ENCODE peak calls at places on chromosome 3, in six cellular contexts. J, X, A, D, U and R are unnamed samples.

GRCh38 chr3:176359211-176359610 is 838.1 kb downstream of the TBL1XR1 start:
- DNase-seq in X (no peak), D (no peak), A (no peak), U (no peak), J (no peak), R (no peak)

GRCh38 chr3:126523745-126524428 is at the start of gene CHST13:
- DNase-seq in A (no peak), X (peak; percentile 43), J (peak; percentile 12), U (no peak), D (peak; percentile 45), R (no peak)

GRCh38 chr3:50971487-50971924 is 296.8 kb downstream of the DOCK3 start:
- DNase-seq in X (no peak), A (peak; percentile 24), D (no peak), J (peak; percentile 60), U (no peak), R (no peak)

GRCh38 chr3:7290062-7290825 is 429.3 kb downstream of the GRM7 start:
- DNase-seq in U (no peak), X (no peak), D (no peak), J (peak; percentile 19), A (no peak), R (no peak)

GRCh38 chr3:117788086-117788485 is 1078.5 kb downstream of the TUSC7 start:
- DNase-seq in J (peak; percentile 90), X (no peak), U (no peak), A (no peak), D (no peak), R (no peak)

GRCh38 chr3:140541975-140542653 is 135.8 kb upstream of the TRIM42 start:
- DNase-seq in J (no peak), A (no peak), U (no peak), X (no peak), D (no peak), R (no peak)

GRCh38 chr3:12990781-12991480 is 82.3 kb downstream of the IQSEC1 start:
- DNase-seq in U (no peak), A (no peak), J (peak; percentile 48), X (no peak), D (no peak), R (no peak)

GRCh38 chr3:160756907-160757623 is 1.0 kb downstream of the PPM1L start:
- DNase-seq in J (no peak), D (peak; percentile 44), A (no peak), X (peak; percentile 41), U (no peak), R (no peak)

GRCh38 chr3:181383760-181384159 is 328.0 kb upstream of the SOX2 start:
- DNase-seq in D (no peak), U (no peak), X (no peak), A (no peak), J (no peak), R (no peak)

GRCh38 chr3:16887130-16887529 is 2.4 kb downstream of the PLCL2 start:
- DNase-seq in D (no peak), X (no peak), J (no peak), U (no peak), A (no peak), R (no peak)
- H3K27ac ChIP-seq in D (no peak overlapping the region), X (peak overlapping the region; percentile 92), J (no peak overlapping the region), U (no peak overlapping the region), A (no peak overlapping the region), R (no peak overlapping the region)

GRCh38 chr3:63069780-63070540 is 194.7 kb upstream of the CADPS start:
- DNase-seq in U (no peak), J (no peak), A (no peak), D (no peak), X (no peak), R (no peak)
- H3K27ac ChIP-seq in U (no peak overlapping the region), J (no peak overlapping the region), A (no peak overlapping the region), D (no peak overlapping the region), X (no peak overlapping the region), R (no peak overlapping the region)

GRCh38 chr3:168121175-168121853 is 25.6 kb upstream of the GOLIM4 start:
- DNase-seq in D (no peak), A (no peak), J (peak; percentile 47), X (peak; percentile 26), U (no peak), R (no peak)
- H3K27ac ChIP-seq in D (no peak overlapping the region), A (no peak overlapping the region), J (no peak overlapping the region), X (no peak overlapping the region), U (no peak overlapping the region), R (peak overlapping the region; percentile 39)

GRCh38 chr3:46977811-46978195 is 1.3 kb upstream of the CCDC12 start:
- DNase-seq in U (no peak), D (no peak), A (no peak), X (no peak), J (no peak), R (no peak)
- H3K27ac ChIP-seq in U (no peak overlapping the region), D (no peak overlapping the region), A (peak overlapping the region; percentile 86), X (no peak overlapping the region), J (peak overlapping the region; percentile 65), R (no peak overlapping the region)

DNA sequence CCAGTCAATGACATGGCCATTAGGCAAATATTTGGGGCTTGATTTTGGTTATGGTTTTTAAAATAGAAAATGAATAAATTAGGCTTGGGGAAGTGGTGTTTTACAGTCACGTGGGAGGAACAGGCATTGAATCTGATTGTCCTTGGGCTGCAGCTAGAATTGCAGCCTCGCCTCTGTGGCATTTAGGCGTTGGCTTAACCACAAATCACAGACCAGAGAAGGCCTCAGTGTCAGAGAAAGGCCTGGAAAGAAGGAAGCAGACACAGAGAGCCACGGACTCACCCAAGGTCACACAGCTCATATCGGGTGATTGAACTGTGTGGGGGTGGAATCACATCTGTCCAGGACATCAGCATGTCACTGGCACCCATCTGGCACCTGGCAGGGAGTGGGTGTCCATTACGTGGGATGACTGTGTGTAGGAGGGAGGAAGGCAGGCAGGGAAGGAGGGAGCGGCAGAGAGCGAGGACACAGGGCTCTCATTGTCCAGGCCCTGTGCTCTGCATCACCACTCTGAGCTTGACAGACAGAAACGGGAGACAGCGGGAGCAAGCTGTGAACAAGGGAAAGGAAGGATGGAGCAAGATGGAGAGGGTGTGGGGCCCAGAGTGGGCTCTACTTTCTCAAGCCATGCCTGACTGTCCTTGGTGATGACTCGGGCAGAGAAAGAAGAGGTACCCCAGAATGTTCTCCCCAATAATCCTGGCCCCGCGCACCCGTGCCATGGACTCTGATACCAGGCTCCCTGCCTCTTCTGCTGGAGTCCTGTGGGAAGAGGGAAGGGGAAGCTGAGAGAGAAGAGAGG is 186.4 kb downstream of the FAM43A start:
- DNase-seq in J (peak; percentile 61), U (no peak), X (no peak), D (no peak), A (no peak), R (no peak)
- H3K27ac ChIP-seq in J (peak overlapping the region; percentile 58), U (peak overlapping the region; percentile 63), X (peak overlapping the region; percentile 61), D (no peak overlapping the region), A (peak overlapping the region; percentile 36), R (no peak overlapping the region)

DNA sequence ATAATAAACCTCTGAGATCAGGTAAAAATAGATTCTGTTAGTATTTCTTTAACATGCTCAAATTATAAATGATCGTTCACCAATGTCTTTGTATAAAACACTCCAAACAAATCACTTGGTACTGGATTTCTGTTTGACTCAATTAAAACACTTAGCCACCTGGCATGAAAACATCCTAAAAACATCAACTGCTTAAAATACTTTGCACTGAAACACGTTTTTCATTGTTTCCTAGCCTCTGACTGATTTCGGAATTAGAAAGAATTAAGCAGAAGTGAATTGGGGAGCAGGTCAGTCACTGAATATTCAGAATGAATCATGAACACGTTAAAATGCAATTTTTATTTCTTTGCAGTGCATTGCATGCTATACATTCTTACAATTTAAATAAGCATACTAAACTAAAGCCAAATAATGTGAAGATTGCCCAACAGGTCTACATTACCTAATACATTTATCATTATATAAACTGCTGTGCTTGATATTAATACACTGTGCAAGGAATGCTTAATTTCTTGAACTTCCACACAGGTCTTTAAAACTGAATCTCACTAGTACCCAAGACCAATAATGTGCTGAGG is 1.6 kb downstream of the THRB start:
- DNase-seq in A (no peak), X (no peak), D (no peak), U (no peak), J (no peak), R (no peak)
- H3K27ac ChIP-seq in A (no peak overlapping the region), X (no peak overlapping the region), D (no peak overlapping the region), U (peak overlapping the region; percentile 87), J (no peak overlapping the region), R (no peak overlapping the region)

GRCh38 chr3:14438929-14439328 is 36.5 kb downstream of the SLC6A6 start:
- DNase-seq in D (no peak), X (no peak), U (no peak), A (no peak), J (no peak), R (no peak)
- H3K27ac ChIP-seq in D (no peak overlapping the region), X (no peak overlapping the region), U (peak overlapping the region; percentile 41), A (peak overlapping the region; percentile 72), J (no peak overlapping the region), R (peak overlapping the region; percentile 88)

DNA sequence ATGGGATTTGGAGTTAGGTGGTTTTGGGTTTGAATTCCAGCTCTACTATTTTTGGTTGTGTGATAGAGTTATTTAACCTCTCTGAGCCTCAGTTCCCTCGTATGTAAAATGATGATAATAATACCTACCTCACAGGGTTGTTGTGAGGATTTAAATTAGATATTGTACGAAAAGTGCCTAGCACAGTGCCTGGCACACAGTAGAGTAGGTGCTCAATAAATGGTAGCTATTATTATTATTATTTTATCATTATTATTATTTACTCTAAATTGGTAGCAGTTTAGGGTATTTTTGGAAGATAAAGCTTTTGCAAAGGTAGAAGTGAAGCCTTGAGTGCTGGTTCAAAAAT is 1.3 kb upstream of the AP2M1 start:
- DNase-seq in U (no peak), X (no peak), A (no peak), J (no peak), D (no peak), R (no peak)
- H3K27ac ChIP-seq in U (no peak overlapping the region), X (peak overlapping the region; percentile 24), A (no peak overlapping the region), J (no peak overlapping the region), D (no peak overlapping the region), R (no peak overlapping the region)

GRCh38 chr3:46566040-46566631 is at the start of gene LRRC2:
- DNase-seq in J (peak; percentile 65), D (peak; percentile 45), U (peak; percentile 74), X (peak; percentile 66), A (no peak), R (no peak)
- H3K27ac ChIP-seq in J (no peak within 1 kb of the TSS), D (no peak within 1 kb of the TSS), U (peak within 1 kb of the TSS; percentile 91), X (peak within 1 kb of the TSS; percentile 88), A (no peak within 1 kb of the TSS), R (no peak within 1 kb of the TSS)

GRCh38 chr3:47890037-47890831 is 87.3 kb downstream of the DHX30 start:
- DNase-seq in A (no peak), X (no peak), U (no peak), J (no peak), D (no peak), R (no peak)
- H3K27ac ChIP-seq in A (no peak overlapping the region), X (peak overlapping the region; percentile 43), U (peak overlapping the region; percentile 58), J (no peak overlapping the region), D (peak overlapping the region; percentile 64), R (peak overlapping the region; percentile 93)